ENCODE peak calls at places on chromosomes 11 and 22, in seven cellular contexts. U, Q, E, S, W, H and M are unnamed samples.

GRCh38 chr22:35425971-35426800 is 26.2 kb downstream of the MCM5 start:
- DNase-seq in U (no peak), Q (no peak), E (no peak), S (no peak), W (no peak), H (no peak), M (no peak)

GRCh38 chr22:50183141-50183971 is 2.4 kb upstream of the TRABD start:
- DNase-seq in U (no peak), Q (no peak), E (no peak), S (no peak), W (no peak), H (no peak), M (no peak)

GRCh38 chr11:2585566-2586090 is 114.2 kb downstream of the KCNQ1OT1 start:
- DNase-seq in U (no peak), Q (peak; percentile 1), E (no peak), S (no peak), W (peak; percentile 19), H (no peak), M (no peak)

GRCh38 chr22:44693145-44693544 is 8.9 kb upstream of the PRR5 start:
- DNase-seq in U (no peak), Q (no peak), E (no peak), S (no peak), W (no peak), H (no peak), M (no peak)

GRCh38 chr22:24950272-24950902 is 2.1 kb upstream of the KIAA1671 start:
- DNase-seq in U (peak; percentile 20), Q (no peak), E (peak; percentile 72), S (no peak), W (peak; percentile 53), H (no peak), M (no peak)

GRCh38 chr11:116062129-116062525 is 557.9 kb upstream of the CADM1 start:
- DNase-seq in U (no peak), Q (no peak), E (no peak), S (no peak), W (no peak), H (no peak), M (no peak)

GRCh38 chr11:62555464-62556092 is 9.0 kb upstream of the AHNAK start:
- DNase-seq in U (no peak), Q (no peak), E (no peak), S (peak; percentile 92), W (peak; percentile 43), H (peak; percentile 56), M (no peak)

GRCh38 chr22:50473855-50474671 is 772 bp downstream of the SBF1 start:
- DNase-seq in U (no peak), Q (no peak), E (no peak), S (no peak), W (peak; percentile 81), H (peak; percentile 24), M (no peak)

GRCh38 chr22:24005201-24005600 is at the start of gene GSTT4:
- DNase-seq in U (no peak), Q (no peak), E (no peak), S (no peak), W (no peak), H (no peak), M (no peak)

GRCh38 chr11:86089659-86090058 is 20.8 kb upstream of the PICALM start:
- DNase-seq in U (no peak), Q (no peak), E (no peak), S (no peak), W (peak; percentile 63), H (no peak), M (no peak)

GRCh38 chr11:10397226-10397987 is 57.7 kb upstream of the AMPD3 start:
- DNase-seq in U (no peak), Q (no peak), E (no peak), S (no peak), W (no peak), H (no peak), M (no peak)

GRCh38 chr11:66743271-66743968 is 14.4 kb upstream of the SPTBN2 start:
- DNase-seq in U (no peak), Q (no peak), E (no peak), S (no peak), W (no peak), H (no peak), M (no peak)

GRCh38 chr11:17771415-17771814 is 36.8 kb downstream of the KCNC1 start:
- DNase-seq in U (no peak), Q (no peak), E (no peak), S (no peak), W (no peak), H (no peak), M (no peak)

GRCh38 chr11:104546486-104546885 is 351.8 kb downstream of the CASP12 start:
- DNase-seq in U (no peak), Q (no peak), E (no peak), S (no peak), W (no peak), H (no peak), M (no peak)

GRCh38 chr22:20463324-20464095 is 25.9 kb upstream of the SCARF2 start:
- DNase-seq in U (no peak), Q (no peak), E (no peak), S (no peak), W (no peak), H (no peak), M (no peak)

GRCh38 chr11:396511-396947 is 2.5 kb downstream of the PKP3 start:
- DNase-seq in U (peak; percentile 60), Q (no peak), E (no peak), S (no peak), W (peak; percentile 86), H (no peak), M (no peak)

GRCh38 chr11:18700375-18700774 is 1.8 kb downstream of the TMEM86A start:
- DNase-seq in U (no peak), Q (no peak), E (no peak), S (no peak), W (no peak), H (no peak), M (no peak)

GRCh38 chr22:19776433-19777031 is 16.0 kb downstream of the TBX1 start:
- DNase-seq in U (no peak), Q (no peak), E (no peak), S (no peak), W (no peak), H (peak; percentile 88), M (no peak)

GRCh38 chr11:26227311-26227710 is 104.6 kb upstream of the ANO3 start:
- DNase-seq in U (peak; percentile 4), Q (no peak), E (no peak), S (peak; percentile 24), W (peak; percentile 37), H (no peak), M (no peak)

GRCh38 chr22:48943567-48944432 is 883.9 kb downstream of the BRD1 start:
- DNase-seq in U (peak; percentile 97), Q (no peak), E (peak; percentile 33), S (no peak), W (peak; percentile 82), H (peak; percentile 32), M (no peak)

DNA sequence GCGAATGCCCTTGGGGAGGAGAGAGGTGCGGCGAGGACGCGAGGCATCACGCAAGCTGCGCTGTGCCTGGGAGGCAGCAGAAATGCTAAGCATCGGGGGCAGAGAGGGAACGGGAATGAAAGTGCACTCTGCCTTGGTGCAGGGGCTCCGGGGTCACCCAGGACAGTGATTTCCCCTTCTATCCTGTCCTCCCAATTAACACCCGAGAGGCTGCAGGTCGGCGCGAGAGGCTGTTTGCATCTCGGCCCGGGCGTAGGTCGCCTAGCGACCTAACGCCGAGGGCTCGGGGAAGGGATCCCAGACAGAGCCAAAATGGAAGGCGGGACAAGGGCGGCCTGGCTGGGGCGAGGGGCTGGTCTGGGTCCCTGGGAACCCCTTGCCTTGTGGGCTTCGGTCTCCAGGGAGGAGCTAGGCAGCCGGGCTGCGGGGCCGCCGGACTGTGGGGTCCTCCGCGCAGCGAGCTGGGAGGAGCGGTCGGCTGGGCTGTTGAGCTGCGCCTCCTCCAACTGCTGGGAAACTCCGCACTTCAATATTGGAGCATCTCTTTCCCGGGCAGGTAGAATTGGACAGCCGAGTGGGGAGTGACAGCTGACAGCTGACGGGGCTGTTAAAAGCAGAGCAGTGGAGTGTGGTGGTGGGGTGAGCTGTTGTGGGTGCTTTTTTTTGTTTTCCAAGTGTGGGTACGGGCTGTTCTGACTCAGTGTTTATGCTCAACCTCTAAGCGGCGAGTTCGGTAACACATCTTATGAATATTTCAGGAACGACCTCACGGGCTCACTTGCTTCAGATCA is 694 bp downstream of the ELMOD1 start:
- DNase-seq in U (no peak), Q (peak; percentile 30), E (no peak), S (no peak), W (peak; percentile 68), H (no peak), M (peak; percentile 23)
- TF ChIP-seq TAF1 in U (no peak), Q (no peak), E (no peak), S (no peak), W (no peak), H (no peak), M (no peak)

GRCh38 chr11:117860139-117860538 is 16.3 kb downstream of the FXYD6 start:
- DNase-seq in U (no peak), Q (no peak), E (no peak), S (no peak), W (no peak), H (no peak), M (no peak)
- TF ChIP-seq TAF1 in U (no peak), Q (no peak), E (no peak), S (no peak), W (no peak), H (no peak), M (no peak)

DNA sequence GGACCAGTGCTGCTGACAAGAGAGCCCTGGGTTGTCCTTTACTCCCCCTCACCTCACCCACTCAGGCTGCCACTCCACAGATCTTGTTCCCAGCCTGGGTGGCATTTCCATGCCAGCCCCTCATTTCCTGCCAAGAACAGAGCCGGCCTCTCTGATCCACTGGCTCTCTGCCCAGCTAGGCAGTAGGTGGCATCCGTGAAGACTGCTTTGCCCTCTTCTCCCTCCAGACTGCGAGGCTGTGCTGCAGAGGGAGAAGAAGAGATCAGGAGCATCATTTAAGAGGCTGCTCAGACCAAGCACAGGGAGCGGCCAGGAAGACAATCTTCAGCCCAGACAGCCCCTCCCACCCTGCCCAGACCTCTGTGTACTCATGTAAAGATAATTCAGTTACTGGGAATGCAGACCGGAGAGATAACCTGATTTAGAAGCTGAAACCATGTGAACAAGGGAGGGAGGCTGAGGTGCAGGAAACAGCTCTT is 126.9 kb upstream of the NCAM1 start:
- DNase-seq in U (no peak), Q (no peak), E (no peak), S (no peak), W (peak; percentile 82), H (no peak), M (no peak)
- TF ChIP-seq TAF1 in U (no peak), Q (no peak), E (no peak), S (no peak), W (no peak), H (no peak), M (no peak)

GRCh38 chr22:40638261-40638660 is 1.7 kb upstream of the MRTFA start:
- DNase-seq in U (no peak), Q (no peak), E (no peak), S (no peak), W (no peak), H (no peak), M (no peak)

GRCh38 chr22:40635940-40636379 is 559 bp downstream of the MRTFA start:
- DNase-seq in U (no peak), Q (no peak), E (no peak), S (no peak), W (no peak), H (no peak), M (no peak)

GRCh38 chr22:40636380-40637180 is at the start of gene MRTFA:
- DNase-seq in U (peak; percentile 98), Q (peak; percentile 86), E (peak; percentile 98), S (peak; percentile 99), W (peak; percentile 87), H (peak; percentile 99), M (peak; percentile 87)

GRCh38 chr22:40635008-40635939 is 1.2 kb downstream of the MRTFA start:
- DNase-seq in U (no peak), Q (no peak), E (no peak), S (no peak), W (no peak), H (no peak), M (no peak)

GRCh38 chr22:40637181-40638150 is 947 bp upstream of the MRTFA start:
- DNase-seq in U (no peak), Q (no peak), E (no peak), S (no peak), W (no peak), H (peak; percentile 42), M (no peak)
- TF ChIP-seq TAF1 in U (no peak), Q (peak; percentile 3), E (no peak), S (no peak), W (no peak), H (no peak), M (no peak)